ENCODE peak calls at places on chromosomes 6 and 20, in ten cellular contexts. One of them, this sample, is unnamed.

GRCh38 chr6:85460154-85460950 is 10.5 kb downstream of the NT5E start:
- DNase-seq in right atrium auricular region: no peak
- DNase-seq in sigmoid colon: no peak
- DNase-seq in uterus: no peak
- DNase-seq in esophagus squamous epithelium: no peak
- DNase-seq in heart right ventricle: no peak
- DNase-seq in K562: no peak
- DNase-seq in A673: no peak
- DNase-seq in cardiac muscle cell: no peak
- DNase-seq in IMR-90: no peak
- DNase-seq in this sample: no peak

GRCh38 chr20:24913076-24913628 is 35.9 kb upstream of the CST7 start:
- DNase-seq in right atrium auricular region: no peak
- DNase-seq in sigmoid colon: peak; percentile 35
- DNase-seq in uterus: no peak
- DNase-seq in esophagus squamous epithelium: no peak
- DNase-seq in heart right ventricle: no peak
- DNase-seq in K562: no peak
- DNase-seq in A673: no peak
- DNase-seq in cardiac muscle cell: no peak
- DNase-seq in IMR-90: no peak
- DNase-seq in this sample: no peak

GRCh38 chr6:44043036-44043478 is 84.2 kb downstream of the MRPL14 start:
- DNase-seq in right atrium auricular region: no peak
- DNase-seq in sigmoid colon: peak; percentile 48
- DNase-seq in uterus: no peak
- DNase-seq in esophagus squamous epithelium: no peak
- DNase-seq in heart right ventricle: no peak
- DNase-seq in K562: no peak
- DNase-seq in A673: no peak
- DNase-seq in cardiac muscle cell: no peak
- DNase-seq in IMR-90: peak; percentile 49
- DNase-seq in this sample: no peak

GRCh38 chr20:7770578-7770977 is 169.7 kb downstream of the HAO1 start:
- DNase-seq in right atrium auricular region: no peak
- DNase-seq in sigmoid colon: no peak
- DNase-seq in uterus: no peak
- DNase-seq in esophagus squamous epithelium: no peak
- DNase-seq in heart right ventricle: peak; percentile 29
- DNase-seq in K562: no peak
- DNase-seq in A673: no peak
- DNase-seq in cardiac muscle cell: no peak
- DNase-seq in IMR-90: no peak
- DNase-seq in this sample: no peak

GRCh38 chr20:2871111-2871465 is 2.2 kb upstream of the PTPRA start:
- DNase-seq in right atrium auricular region: no peak
- DNase-seq in sigmoid colon: peak; percentile 43
- DNase-seq in uterus: no peak
- DNase-seq in esophagus squamous epithelium: no peak
- DNase-seq in heart right ventricle: no peak
- DNase-seq in K562: peak; percentile 16
- DNase-seq in A673: no peak
- DNase-seq in cardiac muscle cell: no peak
- DNase-seq in IMR-90: peak; percentile 16
- DNase-seq in this sample: no peak

GRCh38 chr6:164749126-164749758 is 560.2 kb downstream of the C6orf118 start:
- DNase-seq in right atrium auricular region: no peak
- DNase-seq in sigmoid colon: no peak
- DNase-seq in uterus: peak; percentile 22
- DNase-seq in esophagus squamous epithelium: no peak
- DNase-seq in heart right ventricle: peak; percentile 12
- DNase-seq in K562: no peak
- DNase-seq in A673: no peak
- DNase-seq in cardiac muscle cell: no peak
- DNase-seq in IMR-90: no peak
- DNase-seq in this sample: no peak

GRCh38 chr6:168607272-168608112 is 166.5 kb downstream of the SMOC2 start:
- DNase-seq in right atrium auricular region: no peak
- DNase-seq in sigmoid colon: peak; percentile 57
- DNase-seq in uterus: peak; percentile 68
- DNase-seq in esophagus squamous epithelium: no peak
- DNase-seq in heart right ventricle: no peak
- DNase-seq in K562: no peak
- DNase-seq in A673: no peak
- DNase-seq in cardiac muscle cell: no peak
- DNase-seq in IMR-90: no peak
- DNase-seq in this sample: no peak

GRCh38 chr20:47352332-47353223 is 3.9 kb downstream of the ZMYND8 start:
- DNase-seq in right atrium auricular region: no peak
- DNase-seq in sigmoid colon: no peak
- DNase-seq in uterus: no peak
- DNase-seq in esophagus squamous epithelium: no peak
- DNase-seq in heart right ventricle: peak; percentile 51
- DNase-seq in K562: no peak
- DNase-seq in A673: no peak
- DNase-seq in cardiac muscle cell: no peak
- DNase-seq in IMR-90: no peak
- DNase-seq in this sample: no peak

GRCh38 chr6:48641544-48641943 is 530.5 kb upstream of the PTCHD4 start:
- DNase-seq in right atrium auricular region: no peak
- DNase-seq in sigmoid colon: no peak
- DNase-seq in uterus: no peak
- DNase-seq in esophagus squamous epithelium: no peak
- DNase-seq in heart right ventricle: no peak
- DNase-seq in K562: no peak
- DNase-seq in A673: no peak
- DNase-seq in cardiac muscle cell: no peak
- DNase-seq in IMR-90: peak; percentile 80
- DNase-seq in this sample: no peak

GRCh38 chr6:78810146-78810545 is 57.2 kb upstream of the IRAK1BP1 start:
- DNase-seq in right atrium auricular region: no peak
- DNase-seq in sigmoid colon: no peak
- DNase-seq in uterus: no peak
- DNase-seq in esophagus squamous epithelium: no peak
- DNase-seq in heart right ventricle: no peak
- DNase-seq in K562: no peak
- DNase-seq in A673: peak; percentile 45
- DNase-seq in cardiac muscle cell: peak; percentile 25
- DNase-seq in IMR-90: peak; percentile 50
- DNase-seq in this sample: no peak

GRCh38 chr6:11386323-11386722 is 151.2 kb upstream of the TMEM170B start:
- DNase-seq in right atrium auricular region: no peak
- DNase-seq in sigmoid colon: no peak
- DNase-seq in uterus: no peak
- DNase-seq in esophagus squamous epithelium: no peak
- DNase-seq in heart right ventricle: no peak
- DNase-seq in K562: no peak
- DNase-seq in A673: no peak
- DNase-seq in cardiac muscle cell: no peak
- DNase-seq in IMR-90: no peak
- DNase-seq in this sample: no peak

GRCh38 chr6:33329058-33329457 is 11.5 kb upstream of the ZBTB22 start:
- DNase-seq in right atrium auricular region: no peak
- DNase-seq in sigmoid colon: no peak
- DNase-seq in uterus: no peak
- DNase-seq in esophagus squamous epithelium: no peak
- DNase-seq in heart right ventricle: no peak
- DNase-seq in K562: no peak
- DNase-seq in A673: no peak
- DNase-seq in cardiac muscle cell: no peak
- DNase-seq in IMR-90: no peak
- DNase-seq in this sample: no peak

GRCh38 chr6:42088101-42088591 is 37.8 kb downstream of the TAF8 start:
- DNase-seq in right atrium auricular region: peak; percentile 65
- DNase-seq in sigmoid colon: no peak
- DNase-seq in uterus: no peak
- DNase-seq in esophagus squamous epithelium: no peak
- DNase-seq in heart right ventricle: peak; percentile 76
- DNase-seq in K562: no peak
- DNase-seq in A673: no peak
- DNase-seq in cardiac muscle cell: no peak
- DNase-seq in IMR-90: peak; percentile 54
- DNase-seq in this sample: no peak

GRCh38 chr20:34165246-34165645 is 53.2 kb upstream of the EIF2S2 start:
- DNase-seq in right atrium auricular region: no peak
- DNase-seq in sigmoid colon: no peak
- DNase-seq in uterus: no peak
- DNase-seq in esophagus squamous epithelium: no peak
- DNase-seq in heart right ventricle: no peak
- DNase-seq in K562: no peak
- DNase-seq in A673: peak; percentile 43
- DNase-seq in cardiac muscle cell: peak; percentile 1
- DNase-seq in IMR-90: no peak
- DNase-seq in this sample: no peak
- H3K4me1 ChIP-seq in right atrium auricular region: no peaks in the 10 kb centered on the region
- H3K4me1 ChIP-seq in sigmoid colon: no peaks in the 10 kb centered on the region
- H3K4me1 ChIP-seq in uterus: no peaks in the 10 kb centered on the region
- H3K4me1 ChIP-seq in esophagus squamous epithelium: no peaks in the 10 kb centered on the region
- H3K4me1 ChIP-seq in heart right ventricle: no peaks in the 10 kb centered on the region
- H3K4me1 ChIP-seq in K562: no peaks in the 10 kb centered on the region
- H3K4me1 ChIP-seq in A673: peaks cover 13% of the 10 kb centered on the region
- H3K4me1 ChIP-seq in cardiac muscle cell: peaks cover 6% of the 10 kb centered on the region
- H3K4me1 ChIP-seq in IMR-90: no peaks in the 10 kb centered on the region
- H3K4me1 ChIP-seq in this sample: no peaks in the 10 kb centered on the region

DNA sequence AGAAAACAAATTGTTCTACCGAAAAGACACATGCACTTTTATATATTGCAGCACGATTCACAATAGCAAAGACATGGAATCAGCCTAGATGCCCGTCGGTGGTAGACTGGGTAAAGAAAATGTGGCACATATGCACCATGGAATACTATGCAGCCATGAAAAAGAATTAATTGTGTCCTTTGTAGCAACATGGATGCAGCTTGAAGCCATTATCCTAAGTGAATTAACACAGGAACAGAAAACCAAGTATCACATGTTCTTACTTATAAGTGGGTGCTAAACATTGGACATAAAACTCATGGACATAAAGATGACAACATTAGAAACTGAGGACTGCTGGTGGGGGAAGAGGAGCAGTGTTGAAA is 32.4 kb downstream of the RALGAPB start:
- DNase-seq in right atrium auricular region: no peak
- DNase-seq in sigmoid colon: no peak
- DNase-seq in uterus: no peak
- DNase-seq in esophagus squamous epithelium: no peak
- DNase-seq in heart right ventricle: no peak
- DNase-seq in K562: no peak
- DNase-seq in A673: no peak
- DNase-seq in cardiac muscle cell: no peak
- DNase-seq in IMR-90: no peak
- DNase-seq in this sample: no peak
- TF ChIP-seq CTCF in right atrium auricular region: no peak
- TF ChIP-seq CTCF in sigmoid colon: no peak
- TF ChIP-seq CTCF in uterus: no peak
- TF ChIP-seq CTCF in esophagus squamous epithelium: no peak
- TF ChIP-seq CTCF in heart right ventricle: no peak
- TF ChIP-seq CTCF in K562: no peak
- TF ChIP-seq CTCF in A673: no peak
- TF ChIP-seq CTCF in cardiac muscle cell: no peak
- TF ChIP-seq CTCF in IMR-90: no peak
- TF ChIP-seq CTCF in this sample: no peak

GRCh38 chr6:39873439-39873838 is 60.8 kb downstream of the MOCS1 start:
- DNase-seq in right atrium auricular region: no peak
- DNase-seq in sigmoid colon: peak; percentile 46
- DNase-seq in uterus: no peak
- DNase-seq in esophagus squamous epithelium: no peak
- DNase-seq in heart right ventricle: no peak
- DNase-seq in K562: no peak
- DNase-seq in A673: no peak
- DNase-seq in cardiac muscle cell: no peak
- DNase-seq in IMR-90: no peak
- DNase-seq in this sample: no peak

GRCh38 chr6:39876826-39877225 is 57.4 kb downstream of the MOCS1 start:
- DNase-seq in right atrium auricular region: no peak
- DNase-seq in sigmoid colon: no peak
- DNase-seq in uterus: no peak
- DNase-seq in esophagus squamous epithelium: no peak
- DNase-seq in heart right ventricle: no peak
- DNase-seq in K562: no peak
- DNase-seq in A673: no peak
- DNase-seq in cardiac muscle cell: no peak
- DNase-seq in IMR-90: no peak
- DNase-seq in this sample: no peak

GRCh38 chr6:39879535-39879934 is 54.7 kb downstream of the MOCS1 start:
- DNase-seq in right atrium auricular region: no peak
- DNase-seq in sigmoid colon: no peak
- DNase-seq in uterus: no peak
- DNase-seq in esophagus squamous epithelium: no peak
- DNase-seq in heart right ventricle: no peak
- DNase-seq in K562: no peak
- DNase-seq in A673: no peak
- DNase-seq in cardiac muscle cell: no peak
- DNase-seq in IMR-90: peak; percentile 17
- DNase-seq in this sample: no peak

GRCh38 chr6:39880521-39881048 is 53.7 kb downstream of the MOCS1 start:
- DNase-seq in right atrium auricular region: no peak
- DNase-seq in sigmoid colon: peak; percentile 6
- DNase-seq in uterus: no peak
- DNase-seq in esophagus squamous epithelium: no peak
- DNase-seq in heart right ventricle: no peak
- DNase-seq in K562: no peak
- DNase-seq in A673: no peak
- DNase-seq in cardiac muscle cell: no peak
- DNase-seq in IMR-90: no peak
- DNase-seq in this sample: no peak

GRCh38 chr6:39876111-39876510 is 58.2 kb downstream of the MOCS1 start:
- DNase-seq in right atrium auricular region: no peak
- DNase-seq in sigmoid colon: no peak
- DNase-seq in uterus: no peak
- DNase-seq in esophagus squamous epithelium: no peak
- DNase-seq in heart right ventricle: no peak
- DNase-seq in K562: no peak
- DNase-seq in A673: no peak
- DNase-seq in cardiac muscle cell: no peak
- DNase-seq in IMR-90: peak; percentile 26
- DNase-seq in this sample: no peak
- H3K36me3 ChIP-seq in right atrium auricular region: peaks cover 33% of the 10 kb centered on the region
- H3K36me3 ChIP-seq in sigmoid colon: peaks cover 89% of the 10 kb centered on the region
- H3K36me3 ChIP-seq in uterus: no peaks in the 10 kb centered on the region
- H3K36me3 ChIP-seq in esophagus squamous epithelium: no peaks in the 10 kb centered on the region
- H3K36me3 ChIP-seq in heart right ventricle: peaks cover 43% of the 10 kb centered on the region
- H3K36me3 ChIP-seq in K562: no peaks in the 10 kb centered on the region
- H3K36me3 ChIP-seq in A673: no peaks in the 10 kb centered on the region
- H3K36me3 ChIP-seq in cardiac muscle cell: no peaks in the 10 kb centered on the region
- H3K36me3 ChIP-seq in IMR-90: peaks cover 25% of the 10 kb centered on the region
- H3K36me3 ChIP-seq in this sample: peaks cover 77% of the 10 kb centered on the region

DNA sequence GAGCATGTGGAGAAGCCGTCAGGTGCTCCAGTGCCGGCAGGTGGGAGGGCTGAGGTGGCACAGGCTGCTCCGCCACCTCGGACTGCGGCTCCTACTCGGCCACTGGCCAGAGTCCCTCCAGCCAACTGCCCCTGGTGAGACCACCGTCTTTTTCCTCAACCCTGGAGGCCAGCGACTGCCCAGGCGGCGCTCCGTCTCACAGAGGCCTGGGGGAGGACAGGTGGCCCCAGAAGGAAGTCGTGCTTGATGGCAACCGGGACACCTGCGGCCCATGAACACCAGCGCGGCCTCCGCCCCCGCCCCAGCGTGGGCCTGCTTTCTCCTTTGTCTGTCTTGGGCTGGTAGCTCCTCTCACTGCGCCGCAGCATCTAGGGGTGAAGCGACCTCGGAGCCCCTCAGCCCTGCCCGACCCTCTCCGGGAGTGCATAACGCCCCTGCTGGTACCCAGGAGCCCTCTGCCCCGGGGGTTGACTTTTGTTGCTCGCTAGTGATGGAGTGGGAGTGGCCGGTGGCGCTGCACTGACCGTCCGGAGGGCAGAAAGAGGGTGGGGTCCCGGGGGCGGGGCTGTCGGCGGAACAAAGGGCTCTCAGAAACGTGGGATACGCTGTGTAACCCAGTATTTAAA is 706 bp upstream of the TUBB2B start:
- DNase-seq in right atrium auricular region: no peak
- DNase-seq in sigmoid colon: no peak
- DNase-seq in uterus: no peak
- DNase-seq in esophagus squamous epithelium: no peak
- DNase-seq in heart right ventricle: no peak
- DNase-seq in K562: peak; percentile 84
- DNase-seq in A673: no peak
- DNase-seq in cardiac muscle cell: no peak
- DNase-seq in IMR-90: no peak
- DNase-seq in this sample: no peak
- H3K4me1 ChIP-seq in right atrium auricular region: no peaks in the 10 kb centered on the region
- H3K4me1 ChIP-seq in sigmoid colon: peaks cover 58% of the 10 kb centered on the region
- H3K4me1 ChIP-seq in uterus: peaks cover 19% of the 10 kb centered on the region
- H3K4me1 ChIP-seq in esophagus squamous epithelium: peaks cover 36% of the 10 kb centered on the region
- H3K4me1 ChIP-seq in heart right ventricle: peaks cover 35% of the 10 kb centered on the region
- H3K4me1 ChIP-seq in K562: peaks cover 35% of the 10 kb centered on the region
- H3K4me1 ChIP-seq in A673: peaks cover 23% of the 10 kb centered on the region
- H3K4me1 ChIP-seq in cardiac muscle cell: peaks cover 13% of the 10 kb centered on the region
- H3K4me1 ChIP-seq in IMR-90: peaks cover 3% of the 10 kb centered on the region
- H3K4me1 ChIP-seq in this sample: peaks cover 13% of the 10 kb centered on the region